ENCODE peak calls at places on chromosome 2, in eight cellular contexts. S is right lobe of liver, W is body of pancreas, I is K562, U is HCT116, Y is GM12878, J is esophagus squamous epithelium, C is IMR-90. Q is an unnamed sample. For H3K27me3, the result is how much of the 10 kb centered on the place peaks cover.

GRCh38 chr2:46320141-46320567 is 22.9 kb downstream of the EPAS1 start:
- DNase-seq in S (no peak), W (peak), I (no peak), U (no peak), Y (no peak), J (no peak), C (no peak), Q (peak)

GRCh38 chr2:134391751-134392160 is 137.9 kb downstream of the MGAT5 start:
- DNase-seq in S (no peak), W (no peak), I (no peak), U (peak), Y (peak), J (no peak), C (peak), Q (no peak)

GRCh38 chr2:55078956-55079355 is 28.7 kb upstream of the RTN4 start:
- DNase-seq in S (no peak), W (no peak), I (no peak), U (no peak), Y (no peak), J (no peak), C (no peak), Q (no peak)

GRCh38 chr2:212021947-212022346 is 516.7 kb downstream of the ERBB4 start:
- DNase-seq in S (no peak), W (no peak), I (no peak), U (peak), Y (no peak), J (no peak), C (peak), Q (no peak)

GRCh38 chr2:8582850-8583399 is 98.9 kb upstream of the ID2 start:
- DNase-seq in S (no peak), W (no peak), I (no peak), U (no peak), Y (no peak), J (no peak), C (no peak), Q (peak)

GRCh38 chr2:186572705-186573104 is 17.2 kb upstream of the ITGAV start:
- DNase-seq in S (no peak), W (no peak), I (no peak), U (no peak), Y (no peak), J (no peak), C (no peak), Q (no peak)

GRCh38 chr2:49240608-49241007 is 86.3 kb upstream of the FSHR start:
- DNase-seq in S (no peak), W (no peak), I (no peak), U (no peak), Y (no peak), J (no peak), C (peak), Q (no peak)

GRCh38 chr2:170535552-170535951 is 179.6 kb upstream of the SP5 start:
- DNase-seq in S (no peak), W (no peak), I (no peak), U (no peak), Y (no peak), J (no peak), C (no peak), Q (no peak)

GRCh38 chr2:177772529-177772928 is 300.0 kb downstream of the PDE11A start:
- DNase-seq in S (no peak), W (no peak), I (peak), U (peak), Y (no peak), J (no peak), C (peak), Q (no peak)

GRCh38 chr2:231640229-231640628 is 47.6 kb downstream of the TEX44 start:
- DNase-seq in S (no peak), W (no peak), I (no peak), U (no peak), Y (no peak), J (no peak), C (no peak), Q (no peak)

GRCh38 chr2:57842531-57842930 is 204.1 kb upstream of the VRK2 start:
- DNase-seq in S (no peak), W (no peak), I (no peak), U (no peak), Y (no peak), J (no peak), C (peak), Q (no peak)

GRCh38 chr2:111905990-111906735 is 7.8 kb downstream of the MERTK start:
- DNase-seq in S (no peak), W (peak), I (no peak), U (no peak), Y (peak), J (no peak), C (no peak), Q (peak)

GRCh38 chr2:179532890-179533289 is 268.3 kb upstream of the SESTD1 start:
- DNase-seq in S (no peak), W (no peak), I (no peak), U (no peak), Y (no peak), J (no peak), C (no peak), Q (no peak)

GRCh38 chr2:36625304-36625703 is 27.3 kb upstream of the FEZ2 start:
- DNase-seq in S (no peak), W (no peak), I (no peak), U (no peak), Y (no peak), J (no peak), C (no peak), Q (no peak)

GRCh38 chr2:109129921-109130725 is 1.1 kb downstream of the SH3RF3 start:
- DNase-seq in S (no peak), W (no peak), I (no peak), U (no peak), Y (no peak), J (no peak), C (peak), Q (peak)

GRCh38 chr2:119126650-119127049 is 31.9 kb downstream of the C1QL2 start:
- DNase-seq in S (peak), W (no peak), I (peak), U (peak), Y (no peak), J (no peak), C (no peak), Q (peak)

GRCh38 chr2:95058989-95059601 is 33.6 kb downstream of the MAL start:
- DNase-seq in S (no peak), W (peak), I (no peak), U (no peak), Y (no peak), J (no peak), C (no peak), Q (no peak)

GRCh38 chr2:127176371-127177311 is 43.5 kb downstream of the CYP27C1 start:
- DNase-seq in S (no peak), W (peak), I (no peak), U (no peak), Y (no peak), J (no peak), C (peak), Q (no peak)

GRCh38 chr2:17805717-17806354 is 10.4 kb upstream of the MSGN1 start:
- DNase-seq in S (no peak), W (no peak), I (no peak), U (no peak), Y (no peak), J (no peak), C (no peak), Q (no peak)
- H3K27me3 ChIP-seq in S (under half), W (under half), I (under half), U (under half), Y (under half), J (under half), C (under half), Q (under half)

GRCh38 chr2:215417400-215417951 is 18.4 kb downstream of the FN1 start:
- DNase-seq in S (no peak), W (no peak), I (no peak), U (no peak), Y (no peak), J (no peak), C (no peak), Q (no peak)
- TF ChIP-seq POLR2A in S (no peak), W (no peak), I (no peak), U (no peak), Y (no peak), J (no peak), C (no peak), Q (no peak)

DNA sequence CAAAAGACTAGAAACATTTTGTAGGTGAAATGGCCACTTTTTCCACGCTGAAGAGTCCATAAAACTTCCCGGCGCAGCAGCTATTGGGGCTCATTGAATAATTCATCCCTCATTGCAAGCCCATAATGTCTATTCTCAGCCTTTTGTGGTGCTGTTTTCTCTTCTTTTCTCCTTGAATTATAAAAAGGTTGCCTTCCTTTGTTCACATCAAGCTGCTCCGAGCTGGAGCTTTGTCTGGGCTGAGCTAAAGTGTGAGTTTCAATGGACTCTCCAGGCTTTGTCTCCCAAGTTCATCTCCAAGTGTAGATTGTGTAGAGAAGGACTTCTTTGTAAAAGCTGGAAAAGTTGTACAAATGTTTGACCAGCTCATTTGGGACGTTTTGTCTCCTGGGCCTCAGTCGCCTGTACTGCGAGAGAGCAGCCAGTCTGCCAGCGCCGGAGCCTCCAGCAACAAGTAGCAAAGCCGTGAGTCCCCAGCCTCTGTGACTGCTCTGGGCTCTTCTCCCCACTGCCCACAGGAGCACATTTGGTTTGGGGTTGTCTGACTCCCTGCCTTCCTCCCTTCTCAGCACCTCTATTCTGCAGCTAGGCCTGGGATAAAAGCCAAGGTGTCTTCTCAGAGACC is 6.6 kb downstream of the PAX3 start:
- DNase-seq in S (no peak), W (no peak), I (no peak), U (no peak), Y (no peak), J (no peak), C (no peak), Q (no peak)
- H3K27me3 ChIP-seq in S (half or more), W (under half), I (under half), U (under half), Y (half or more), J (half or more), C (half or more), Q (under half)

GRCh38 chr2:100321881-100322820 is at the start of gene LONRF2:
- DNase-seq in S (peak), W (peak), I (peak), U (no peak), Y (no peak), J (no peak), C (no peak), Q (peak)
- TF ChIP-seq POLR2A in S (peak), W (peak), I (no peak), U (no peak), Y (no peak), J (no peak), C (no peak), Q (no peak)

GRCh38 chr2:238926761-238927611 is 79.1 kb downstream of the TWIST2 start:
- DNase-seq in S (no peak), W (no peak), I (no peak), U (no peak), Y (no peak), J (no peak), C (no peak), Q (no peak)
- H3K27me3 ChIP-seq in S (under half), W (under half), I (under half), U (under half), Y (under half), J (under half), C (under half), Q (under half)

DNA sequence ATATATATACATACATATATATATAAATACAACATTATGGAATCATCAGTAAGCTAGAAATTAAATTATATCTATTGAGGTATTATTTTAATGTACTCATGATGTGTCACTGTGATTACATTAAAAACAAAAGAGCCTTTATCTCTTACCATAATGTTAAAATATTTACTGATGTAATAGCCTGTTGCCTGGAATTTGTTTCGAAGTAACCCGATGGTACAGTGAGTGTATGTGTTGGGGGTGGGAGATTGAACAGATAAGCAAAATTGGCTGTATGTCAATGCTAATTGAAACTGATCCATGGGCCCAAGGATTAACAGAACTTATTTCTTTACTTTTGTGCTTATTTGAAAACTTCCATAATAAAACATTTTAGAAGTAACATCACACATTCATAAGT is 1473.2 kb downstream of the LRP1B start:
- DNase-seq in S (no peak), W (no peak), I (no peak), U (no peak), Y (no peak), J (no peak), C (peak), Q (no peak)
- TF ChIP-seq POLR2A in S (no peak), W (no peak), I (no peak), U (no peak), Y (no peak), J (no peak), C (no peak), Q (no peak)